ENCODE peak calls at places on chromosomes 3 and 15, in ten cellular contexts. N is colonic mucosa, O is heart left ventricle, H is stomach, D is fibroblast of lung, J is lung, F is lower lobe of right lung, P is PC-3, G is Panc1, Z is IMR-90. A is an unnamed sample. For H3K36me3 and H3K4me1, the result is how much of the 10 kb centered on the place peaks cover.

GRCh38 chr15:31437686-31438085 is 111.1 kb downstream of the KLF13 start:
- DNase-seq in N (no peak), O (no peak), H (no peak), D (no peak), J (no peak), F (no peak), P (no peak), G (no peak), Z (no peak), A (no peak)

GRCh38 chr15:44710236-44711088 is 661 bp downstream of the PATL2 start:
- DNase-seq in N (peak), O (no peak), H (peak), D (peak), J (no peak), F (peak), P (peak), G (no peak), Z (peak), A (no peak)

GRCh38 chr3:93961026-93961425 is 12.7 kb downstream of the PROS1 start:
- DNase-seq in N (no peak), O (no peak), H (no peak), D (no peak), J (no peak), F (no peak), P (no peak), G (no peak), Z (no peak), A (no peak)

GRCh38 chr3:43453981-43454380 is 167.6 kb downstream of the SNRK start:
- DNase-seq in N (no peak), O (no peak), H (no peak), D (no peak), J (no peak), F (no peak), P (no peak), G (no peak), Z (no peak), A (no peak)

GRCh38 chr3:184655597-184655996 is 56.3 kb downstream of the MAGEF1 start:
- DNase-seq in N (no peak), O (no peak), H (no peak), D (no peak), J (no peak), F (no peak), P (no peak), G (no peak), Z (no peak), A (no peak)

GRCh38 chr3:191066669-191067068 is 132.4 kb upstream of the OSTN start:
- DNase-seq in N (no peak), O (no peak), H (no peak), D (peak), J (no peak), F (no peak), P (peak), G (peak), Z (peak), A (no peak)

GRCh38 chr3:80060664-80061063 is 292.9 kb upstream of the ROBO1 start:
- DNase-seq in N (no peak), O (no peak), H (no peak), D (peak), J (no peak), F (no peak), P (peak), G (no peak), Z (no peak), A (no peak)

GRCh38 chr3:66302288-66302687 is 81.5 kb downstream of the SLC25A26 start:
- DNase-seq in N (no peak), O (no peak), H (no peak), D (no peak), J (no peak), F (no peak), P (no peak), G (no peak), Z (no peak), A (no peak)

DNA sequence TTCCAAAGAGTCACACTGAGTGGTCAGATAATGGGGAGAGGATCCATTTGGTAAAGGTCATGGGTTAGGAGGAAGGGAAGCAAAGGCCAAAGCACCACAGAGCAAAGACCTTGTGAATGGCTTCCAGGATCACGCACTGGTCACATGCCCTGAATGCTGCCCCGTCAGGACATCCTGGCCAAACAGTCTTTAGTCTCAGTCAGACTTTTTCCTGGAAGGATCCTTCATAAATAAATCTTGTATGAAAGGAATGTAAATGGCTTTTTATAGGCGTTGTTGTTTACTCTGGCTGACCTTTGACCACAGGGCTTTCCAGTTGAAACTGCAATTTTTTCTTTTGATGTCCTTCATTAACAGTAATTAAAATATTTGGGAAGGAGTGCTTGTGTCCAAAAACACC is 48.3 kb downstream of the CHAC1 start:
- DNase-seq in N (peak), O (no peak), H (peak), D (no peak), J (no peak), F (no peak), P (peak), G (peak), Z (no peak), A (no peak)
- H3K36me3 ChIP-seq in N (under half), O (half or more), H (half or more), D (under half), J (under half), F (half or more), P (half or more), G (under half), Z (under half), A (under half)

DNA sequence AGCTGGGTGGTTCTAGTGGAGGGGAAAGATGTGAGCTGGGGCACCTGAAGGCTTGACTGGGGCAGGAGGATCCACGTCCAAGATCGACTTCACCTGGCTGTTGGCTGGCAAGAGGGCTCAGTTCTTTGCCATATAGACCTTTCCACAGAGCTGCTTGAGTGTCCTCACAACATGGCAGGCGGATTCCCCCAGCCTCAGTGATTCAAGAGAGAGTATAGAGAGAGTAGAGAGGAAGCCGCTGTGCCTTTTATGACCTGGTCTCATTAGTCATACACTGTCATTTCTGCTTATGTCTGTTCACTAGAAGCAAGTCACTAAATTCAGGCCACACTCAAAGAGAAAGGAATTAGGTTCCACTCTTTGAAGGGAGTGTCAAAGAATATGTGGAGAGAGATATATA is 101.6 kb downstream of the APBA2 start:
- DNase-seq in N (no peak), O (no peak), H (no peak), D (no peak), J (no peak), F (no peak), P (no peak), G (no peak), Z (no peak), A (no peak)
- H3K27ac ChIP-seq in N (no peak), O (no peak), H (no peak), D (no peak), J (no peak), F (no peak), P (no peak), G (no peak), Z (no peak), A (no peak)

GRCh38 chr15:68630205-68630555 is 51.4 kb downstream of the CORO2B start:
- DNase-seq in N (no peak), O (no peak), H (no peak), D (no peak), J (no peak), F (no peak), P (no peak), G (no peak), Z (no peak), A (no peak)
- H3K4me1 ChIP-seq in N (under half), O (under half), H (under half), D (under half), J (under half), F (under half), P (under half), G (under half), Z (under half), A (under half)

GRCh38 chr15:41337631-41338522 is 5.2 kb downstream of the NUSAP1 start:
- DNase-seq in N (no peak), O (no peak), H (no peak), D (no peak), J (no peak), F (no peak), P (no peak), G (no peak), Z (no peak), A (no peak)
- H3K36me3 ChIP-seq in N (under half), O (under half), H (under half), D (under half), J (under half), F (under half), P (under half), G (under half), Z (under half), A (under half)

GRCh38 chr3:10317311-10317960 is 3.5 kb downstream of the SEC13 start:
- DNase-seq in N (no peak), O (no peak), H (no peak), D (no peak), J (no peak), F (no peak), P (no peak), G (no peak), Z (no peak), A (no peak)

GRCh38 chr3:10317961-10318350 is 3.0 kb downstream of the SEC13 start:
- DNase-seq in N (no peak), O (no peak), H (no peak), D (no peak), J (no peak), F (no peak), P (no peak), G (no peak), Z (no peak), A (no peak)

GRCh38 chr3:10319804-10320203 is 1.1 kb downstream of the SEC13 start:
- DNase-seq in N (no peak), O (no peak), H (no peak), D (peak), J (no peak), F (no peak), P (no peak), G (no peak), Z (peak), A (no peak)

GRCh38 chr3:10320320-10320677 is 613 bp downstream of the SEC13 start:
- DNase-seq in N (no peak), O (no peak), H (no peak), D (no peak), J (no peak), F (no peak), P (no peak), G (no peak), Z (no peak), A (no peak)

DNA sequence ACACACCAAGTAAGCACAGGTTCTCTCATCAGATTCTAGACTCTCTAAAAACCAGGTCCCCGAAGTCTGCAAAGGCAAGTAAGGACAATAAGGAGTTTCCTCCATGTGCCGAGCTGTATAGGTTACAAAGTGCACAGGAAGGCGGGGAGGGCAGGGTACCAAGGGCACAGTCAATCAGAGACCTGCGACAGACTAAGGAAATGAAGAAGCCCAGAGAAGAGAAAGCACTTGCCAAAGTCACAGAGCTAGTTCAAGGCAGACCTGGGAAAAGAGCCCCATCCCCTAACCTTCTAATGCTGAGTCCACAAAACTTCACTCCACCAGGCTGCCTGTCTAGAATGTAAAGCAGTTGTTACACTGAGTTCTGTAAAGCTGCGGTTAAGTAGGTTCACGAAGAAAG is 1.7 kb downstream of the SEC13 start:
- DNase-seq in N (peak), O (no peak), H (no peak), D (no peak), J (no peak), F (no peak), P (no peak), G (no peak), Z (no peak), A (no peak)
- H3K27ac ChIP-seq in N (no peak), O (no peak), H (no peak), D (no peak), J (no peak), F (no peak), P (no peak), G (no peak), Z (no peak), A (no peak)